ENCODE peak calls at places on chromosomes 13 and 19, in ten cellular contexts. O is AG09309; G is effector memory CD4-positive, alpha-beta T cell; E is RKO; M is stimulated activated CD4-positive, alpha-beta T cell treated with anti-CD3 and anti-CD28 coated beads, Interleukin-15, amount 100 ng/mL, for 1 hour; T is HFF-Myc; F is endodermal cell; B is H9; X is stimulated activated effector memory CD8-positive, alpha-beta T cell treated with anti-CD3 and anti-CD28 coated beads, Interleukin-12 subunit alpha, Interleukin-12 subunit beta, amount 100 ng/mL, for 72 hours; H is T-helper 17 cell. J is an unnamed sample.

GRCh38 chr19:1618157-1619093 is 13.2 kb upstream of the UQCR11 start:
- DNase-seq in F (peak), E (peak), B (peak), M (no peak), X (no peak), O (no peak), G (no peak), H (no peak), T (no peak), J (no peak)

GRCh38 chr13:108218044-108218974 is at the start of gene ABHD13:
- DNase-seq in G (peak), F (peak), X (peak), B (peak), H (peak), O (peak), E (peak), M (peak), T (peak), J (peak)

GRCh38 chr19:39805120-39805519 is 26.5 kb downstream of the LEUTX start:
- DNase-seq in E (no peak), G (no peak), F (no peak), T (no peak), M (no peak), B (no peak), X (no peak), O (no peak), H (no peak), J (no peak)

GRCh38 chr19:54460230-54461005 is 3.2 kb downstream of the LENG9 start:
- DNase-seq in T (no peak), O (no peak), X (no peak), F (peak), B (no peak), G (no peak), H (no peak), M (no peak), E (no peak), J (no peak)

GRCh38 chr19:7545295-7545694 is 9.8 kb downstream of the PNPLA6 start:
- DNase-seq in E (no peak), M (no peak), F (no peak), T (no peak), X (no peak), B (no peak), G (no peak), H (no peak), O (no peak), J (no peak)

GRCh38 chr13:76164290-76164689 is 528.2 kb downstream of the LMO7 start:
- DNase-seq in T (no peak), X (no peak), F (no peak), O (no peak), E (no peak), M (no peak), G (no peak), H (no peak), B (no peak), J (no peak)

GRCh38 chr13:113902956-113903355 is 39.1 kb upstream of the GAS6 start:
- DNase-seq in E (no peak), G (no peak), O (no peak), X (peak), F (peak), M (no peak), T (no peak), H (no peak), B (no peak), J (no peak)

GRCh38 chr13:87122551-87122950 is 548.6 kb upstream of the SLITRK5 start:
- DNase-seq in F (no peak), X (no peak), M (no peak), H (no peak), O (no peak), E (peak), G (no peak), T (no peak), B (no peak), J (no peak)

GRCh38 chr13:47592256-47592655 is 408.8 kb downstream of the SUCLA2 start:
- DNase-seq in G (no peak), T (no peak), B (no peak), H (no peak), E (no peak), X (no peak), O (no peak), F (no peak), M (no peak), J (no peak)

GRCh38 chr13:23928985-23929384 is 31.7 kb upstream of the C1QTNF9B start:
- DNase-seq in B (no peak), F (no peak), H (no peak), O (peak), M (no peak), T (peak), E (peak), X (no peak), G (no peak), J (no peak)

GRCh38 chr13:81988542-81988941 is 1647.6 kb upstream of the SPRY2 start:
- DNase-seq in H (no peak), T (no peak), E (no peak), G (no peak), X (no peak), M (no peak), B (no peak), F (no peak), O (no peak), J (no peak)

GRCh38 chr19:46724468-46724867 is 7.6 kb upstream of the PRKD2 start:
- DNase-seq in M (no peak), E (no peak), O (no peak), X (no peak), G (no peak), H (no peak), T (no peak), F (no peak), B (no peak), J (no peak)

GRCh38 chr13:114339779-114340534 is 25.7 kb downstream of the CHAMP1 start:
- DNase-seq in X (peak), F (no peak), G (peak), H (no peak), E (peak), O (no peak), T (no peak), M (no peak), B (no peak), J (peak)